ENCODE peak calls at places on chromosomes 7 and 10, in eight cellular contexts. E, P, D, K, Q, I, B and C are unnamed samples.

GRCh38 chr7:11193131-11193867 is 219.6 kb downstream of the PHF14 start:
- DNase-seq in Q (peak; percentile 29), P (no peak), K (peak; percentile 26), B (no peak), E (peak; percentile 29), I (no peak), D (no peak), C (peak; percentile 10)

GRCh38 chr10:46297406-46298204 is 10.8 kb downstream of the ANTXRL start:
- DNase-seq in D (no peak), E (no peak), K (no peak), I (no peak), Q (no peak), P (no peak), B (no peak), C (no peak)

GRCh38 chr10:60139290-60139689 is 232.9 kb upstream of the CCDC6 start:
- DNase-seq in E (no peak), Q (no peak), D (no peak), P (no peak), K (no peak), I (no peak), B (no peak), C (no peak)

GRCh38 chr7:107387573-107388219 is 82.2 kb upstream of the GPR22 start:
- DNase-seq in E (no peak), D (no peak), K (peak; percentile 89), Q (peak; percentile 89), P (peak; percentile 69), B (peak; percentile 20), I (no peak), C (peak; percentile 81)

GRCh38 chr7:91527460-91527859 is 263.2 kb downstream of the FZD1 start:
- DNase-seq in Q (no peak), K (no peak), I (no peak), P (no peak), B (no peak), D (no peak), E (no peak), C (no peak)

GRCh38 chr7:91771394-91771793 is 109.1 kb downstream of the MTERF1 start:
- DNase-seq in B (no peak), P (no peak), K (no peak), D (no peak), I (no peak), E (no peak), Q (peak; percentile 28), C (no peak)

GRCh38 chr10:97764519-97764931 is 7.3 kb downstream of the SFRP5 start:
- DNase-seq in K (no peak), E (no peak), Q (no peak), I (no peak), P (no peak), B (no peak), D (no peak), C (no peak)

GRCh38 chr7:137846588-137847417 is at the start of gene DGKI:
- DNase-seq in Q (no peak), D (no peak), K (no peak), P (no peak), B (peak; percentile 99), I (no peak), E (peak; percentile 20), C (peak; percentile 23)

GRCh38 chr10:59894114-59894513 is 12.2 kb downstream of the CCDC6 start:
- DNase-seq in K (peak; percentile 61), P (peak; percentile 42), I (no peak), B (no peak), Q (peak; percentile 85), D (peak; percentile 72), E (peak; percentile 31), C (peak; percentile 58)

GRCh38 chr10:104642001-104642270 is 846 bp downstream of the SORCS3 start:
- DNase-seq in P (no peak), K (no peak), I (no peak), Q (no peak), D (no peak), B (peak; percentile 22), E (no peak), C (peak; percentile 3)

GRCh38 chr7:101465576-101466196 is 103.0 kb downstream of the COL26A1 start:
- DNase-seq in B (no peak), P (no peak), K (no peak), D (no peak), Q (peak; percentile 15), E (no peak), I (no peak), C (no peak)

GRCh38 chr7:157738064-157738460 is 401.3 kb downstream of the DNAJB6 start:
- DNase-seq in Q (no peak), D (no peak), P (no peak), K (no peak), I (no peak), E (no peak), B (no peak), C (no peak)

GRCh38 chr10:73827346-73828089 is 16.1 kb upstream of the NDST2 start:
- DNase-seq in Q (no peak), K (peak; percentile 19), D (no peak), P (peak; percentile 46), B (no peak), I (no peak), E (no peak), C (no peak)

GRCh38 chr7:2004841-2005351 is 227.8 kb downstream of the MAD1L1 start:
- DNase-seq in I (no peak), B (no peak), Q (no peak), D (no peak), E (peak; percentile 6), P (no peak), K (no peak), C (no peak)

GRCh38 chr7:65832281-65832680 is 40.6 kb upstream of the VKORC1L1 start:
- DNase-seq in B (no peak), K (peak; percentile 44), Q (peak; percentile 58), D (peak; percentile 23), P (peak; percentile 35), E (no peak), I (no peak), C (peak; percentile 63)

GRCh38 chr10:28120043-28120749 is 121.3 kb upstream of the ODAD2 start:
- DNase-seq in Q (peak; percentile 71), I (peak; percentile 90), E (no peak), P (no peak), K (peak; percentile 14), B (no peak), D (no peak), C (no peak)

GRCh38 chr10:104777086-104777799 is 136.2 kb downstream of the SORCS3 start:
- DNase-seq in D (no peak), B (no peak), P (no peak), E (no peak), Q (no peak), I (no peak), K (no peak), C (no peak)

GRCh38 chr7:22016547-22016946 is 70.8 kb upstream of the CDCA7L start:
- DNase-seq in I (no peak), B (no peak), D (no peak), P (no peak), Q (no peak), K (no peak), E (no peak), C (no peak)

DNA sequence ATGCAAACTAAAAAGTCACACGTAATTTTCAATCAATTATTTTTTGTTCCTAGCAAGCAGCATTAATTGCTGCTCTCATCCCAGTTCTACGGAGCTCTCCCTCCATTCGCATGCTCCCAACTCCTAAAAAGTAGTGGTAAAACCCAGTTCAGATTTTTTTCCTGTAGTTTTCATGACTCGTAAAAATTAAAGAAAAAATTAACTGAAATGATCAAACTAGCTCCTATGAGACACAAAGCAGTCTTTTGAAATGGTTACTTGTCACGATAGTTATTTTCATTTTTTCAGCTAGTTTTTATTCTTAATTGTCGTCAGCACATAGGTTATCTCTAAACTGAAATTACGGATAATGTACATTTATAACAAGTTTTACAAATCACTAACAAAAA is 1.8 kb downstream of the HNRNPA2B1 start:
- DNase-seq in Q (no peak), D (no peak), E (no peak), I (no peak), K (no peak), P (no peak), B (no peak), C (no peak)
- H3K4me3 ChIP-seq in Q (peak overlapping the region; percentile 99), D (peak overlapping the region; percentile 90), E (peak overlapping the region; percentile 76), I (peak overlapping the region; percentile 93), K (peak overlapping the region; percentile 97), P (peak overlapping the region; percentile 98), B (peak overlapping the region; percentile 100), C (peak overlapping the region; percentile 89)

GRCh38 chr7:155207335-155208002 is 90.2 kb upstream of the INSIG1 start:
- DNase-seq in K (no peak), Q (no peak), I (no peak), B (no peak), E (no peak), P (no peak), D (no peak), C (no peak)

GRCh38 chr7:155203882-155204691 is 93.6 kb upstream of the INSIG1 start:
- DNase-seq in Q (no peak), E (no peak), K (no peak), I (no peak), D (no peak), P (no peak), B (no peak), C (no peak)

GRCh38 chr7:155206286-155207020 is 91.2 kb upstream of the INSIG1 start:
- DNase-seq in B (no peak), D (peak; percentile 39), E (peak; percentile 58), I (no peak), Q (peak; percentile 71), P (peak; percentile 89), K (peak; percentile 76), C (peak; percentile 75)

GRCh38 chr7:155204744-155205367 is 92.8 kb upstream of the INSIG1 start:
- DNase-seq in E (no peak), P (no peak), Q (no peak), B (no peak), D (no peak), K (no peak), I (no peak), C (no peak)

GRCh38 chr7:155205368-155206285 is 92.1 kb upstream of the INSIG1 start:
- DNase-seq in E (peak; percentile 81), P (peak; percentile 99), B (peak; percentile 65), Q (peak; percentile 93), I (peak; percentile 91), D (peak; percentile 80), K (peak; percentile 97), C (peak; percentile 99)
- TF ChIP-seq CTCF in E (peak; percentile 9), P (peak; percentile 6), B (no peak), Q (no peak), I (no peak), D (no peak), K (no peak), C (no peak)

DNA sequence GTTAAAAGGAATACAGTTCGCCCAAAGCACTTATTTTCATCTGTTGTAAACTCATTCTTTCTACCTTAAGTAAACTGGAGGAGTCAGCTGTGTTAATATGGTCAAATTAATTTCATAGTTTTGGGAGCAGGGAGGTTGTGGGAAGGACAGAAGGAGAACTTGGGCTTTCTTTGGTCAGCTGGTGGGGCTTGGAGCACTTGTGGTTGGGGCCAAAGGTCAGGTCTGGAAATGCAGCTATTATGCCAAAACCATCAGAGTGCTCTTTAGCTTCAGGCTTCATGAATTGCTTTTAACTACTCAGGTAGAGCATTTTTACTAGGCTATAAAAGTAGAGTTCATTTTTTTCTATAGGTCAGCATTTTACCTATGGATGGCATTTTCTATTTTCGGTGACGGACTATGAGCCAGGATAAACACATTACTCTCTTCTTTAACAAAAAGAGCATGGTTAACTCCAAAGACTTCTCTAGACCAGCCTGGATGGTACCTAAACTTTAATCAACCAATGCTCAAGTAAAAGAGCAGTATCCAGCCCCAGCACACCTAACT is 30.0 kb downstream of the STEAP4 start:
- DNase-seq in P (no peak), D (no peak), K (no peak), E (no peak), Q (no peak), I (no peak), B (no peak), C (no peak)
- H3K4me3 ChIP-seq in P (no peak overlapping the region), D (no peak overlapping the region), K (no peak overlapping the region), E (no peak overlapping the region), Q (no peak overlapping the region), I (no peak overlapping the region), B (no peak overlapping the region), C (no peak overlapping the region)

GRCh38 chr10:77036993-77037734 is 600.4 kb downstream of the KCNMA1 start:
- DNase-seq in D (no peak), P (no peak), Q (peak; percentile 18), E (no peak), B (peak; percentile 27), I (peak; percentile 51), K (peak; percentile 34), C (no peak)
- TF ChIP-seq CTCF in D (peak; percentile 48), P (peak; percentile 80), Q (peak; percentile 64), E (peak; percentile 32), B (peak; percentile 67), I (peak; percentile 81), K (peak; percentile 71), C (peak; percentile 51)